ENCODE peak calls at places on chromosomes 12 and 14, in four cellular contexts. A, D, E and O are unnamed samples.

GRCh38 chr14:22887260-22887989 is 4.4 kb downstream of the REM2 start:
- DNase-seq in E (no peak), D (peak), A (peak), O (no peak)

GRCh38 chr14:85122690-85123089 is 407.3 kb upstream of the FLRT2 start:
- DNase-seq in D (no peak), E (no peak), A (no peak), O (no peak)

GRCh38 chr12:56991319-56991906 is 14.9 kb downstream of the ZBTB39 start:
- DNase-seq in A (peak), D (no peak), E (no peak), O (peak)

GRCh38 chr12:16610006-16610520 is 4.1 kb upstream of the LMO3 start:
- DNase-seq in E (no peak), A (no peak), D (no peak), O (no peak)

GRCh38 chr12:63918788-63919300 is 74.3 kb downstream of the SRGAP1 start:
- DNase-seq in A (no peak), D (peak), E (peak), O (no peak)

GRCh38 chr12:123354600-123354999 is 10.0 kb downstream of the SBNO1 start:
- DNase-seq in D (no peak), E (no peak), A (no peak), O (no peak)

GRCh38 chr14:54209501-54210231 is 187.1 kb upstream of the CDKN3 start:
- DNase-seq in D (no peak), A (no peak), E (no peak), O (no peak)

GRCh38 chr12:92899388-92900001 is 29.6 kb downstream of the EEA1 start:
- DNase-seq in E (peak), A (no peak), D (peak), O (no peak)

GRCh38 chr12:130611026-130611905 is 104.8 kb downstream of the RIMBP2 start:
- DNase-seq in E (no peak), A (no peak), D (no peak), O (no peak)

GRCh38 chr14:22671622-22672021 is 27.5 kb upstream of the OR6J1 start:
- DNase-seq in E (no peak), A (peak), D (no peak), O (no peak)

GRCh38 chr12:124567673-124568373 is 411 bp upstream of the NCOR2 start:
- DNase-seq in A (peak), D (peak), E (peak), O (no peak)

GRCh38 chr12:124566181-124567034 is 1.0 kb downstream of the NCOR2 start:
- DNase-seq in E (peak), A (peak), D (peak), O (no peak)

GRCh38 chr12:124565656-124566180 is 1.7 kb downstream of the NCOR2 start:
- DNase-seq in D (no peak), A (no peak), E (peak), O (no peak)

GRCh38 chr12:124568431-124569374 is 1.3 kb upstream of the NCOR2 start:
- DNase-seq in D (no peak), A (peak), E (no peak), O (peak)

DNA sequence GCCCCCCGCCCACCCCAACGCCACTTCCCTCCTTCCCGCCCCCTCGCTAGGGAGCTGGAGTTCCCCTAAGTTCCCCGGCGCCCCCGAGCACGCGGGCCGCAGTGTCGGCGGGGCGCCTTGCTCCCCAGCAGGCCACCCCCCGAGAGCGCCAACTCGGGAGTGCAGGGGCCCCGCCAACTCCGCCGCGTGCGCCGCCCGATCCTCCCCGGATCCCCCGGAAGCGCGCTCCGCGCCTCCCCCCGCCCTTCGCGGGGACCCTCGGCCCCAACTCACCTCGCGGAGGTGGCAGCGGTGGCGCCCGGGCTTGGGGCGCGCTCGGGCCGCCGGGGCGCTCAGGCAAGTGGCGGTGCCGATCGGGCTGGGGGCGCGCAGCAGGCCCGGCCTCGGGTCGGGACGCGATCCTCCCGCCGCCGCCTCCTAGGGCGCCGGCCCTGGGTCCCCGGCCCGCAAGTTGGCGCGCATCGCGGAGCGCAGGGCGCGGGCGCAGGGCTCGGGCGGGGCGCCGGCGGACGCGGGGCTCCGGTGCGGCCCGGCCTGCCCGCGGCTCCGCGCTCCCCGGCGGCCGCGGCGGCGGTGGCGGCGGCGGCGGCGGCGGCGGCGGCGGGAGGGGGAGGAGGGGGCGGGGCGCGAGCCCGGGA is at the start of gene NCOR2:
- DNase-seq in E (no peak), A (peak), D (no peak), O (peak)
- TF ChIP-seq PHF8 in E (no peak), A (peak), D (peak), O (peak)

GRCh38 chr14:30387856-30388255 is 171.1 kb upstream of the G2E3 start:
- DNase-seq in D (no peak), A (no peak), E (peak), O (no peak)
- TF ChIP-seq PHF8 in D (no peak), A (no peak), E (no peak), O (no peak)

DNA sequence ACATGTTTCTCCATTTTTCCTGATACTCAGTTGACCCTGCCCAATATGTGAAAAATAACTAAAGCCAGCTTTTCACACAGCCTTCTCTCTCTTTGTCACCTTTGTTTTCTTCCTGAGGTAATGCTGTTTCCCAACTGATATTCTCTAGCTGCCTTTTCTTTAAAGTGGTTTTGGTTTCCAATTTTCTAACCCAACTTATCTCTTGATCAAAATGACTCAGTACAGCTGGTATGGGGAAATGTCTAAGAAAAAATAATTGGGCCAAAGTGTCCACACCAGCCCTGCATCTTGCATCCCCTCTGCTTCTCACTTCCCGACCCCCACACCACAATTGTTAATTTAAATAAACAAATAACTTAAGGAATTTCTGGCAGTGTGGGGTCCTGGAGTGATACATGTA is 193.8 kb downstream of the SYT1 start:
- DNase-seq in E (peak), A (no peak), D (peak), O (no peak)
- TF ChIP-seq PHF8 in E (no peak), A (no peak), D (no peak), O (no peak)

GRCh38 chr12:116892318-116892717 is 11.1 kb upstream of the HRK start:
- DNase-seq in A (no peak), D (no peak), E (no peak), O (no peak)

GRCh38 chr12:116890330-116890729 is 9.1 kb upstream of the HRK start:
- DNase-seq in E (no peak), D (no peak), A (no peak), O (no peak)

GRCh38 chr12:116892741-116893140 is 11.5 kb upstream of the HRK start:
- DNase-seq in D (no peak), E (no peak), A (no peak), O (no peak)

GRCh38 chr12:116887897-116888296 is 6.7 kb upstream of the HRK start:
- DNase-seq in D (no peak), A (no peak), E (no peak), O (no peak)

GRCh38 chr12:116891019-116891418 is 9.8 kb upstream of the HRK start:
- DNase-seq in A (no peak), D (no peak), E (no peak), O (no peak)
- TF ChIP-seq PHF8 in A (no peak), D (no peak), E (no peak), O (no peak)